ENCODE peak calls at places on chromosomes 11 and 22, in four cellular contexts. J is stimulated activated CD4-positive, alpha-beta T cell treated with anti-CD3 and anti-CD28 coated beads, Interleukin-1b, Interleukin-23, amount 100 ng/mL, for 24 hours; R is globus pallidus; U is DMS153. P is an unnamed sample.
A peak's percentile ranks its signal among the peaks of the same experiment; 100 is the strongest.

GRCh38 chr11:65433657-65434056 is 11.1 kb downstream of the NEAT1 start:
- DNase-seq in R (no peak), U (no peak), J (no peak), P (no peak)

GRCh38 chr11:8785457-8785856 is 102.9 kb downstream of the RPL27A start:
- DNase-seq in J (no peak), U (no peak), R (no peak), P (no peak)

GRCh38 chr11:72364754-72365153 is 69.6 kb downstream of the CLPB start:
- DNase-seq in J (no peak), U (no peak), R (no peak), P (no peak)

GRCh38 chr22:41380993-41381328 is 781 bp upstream of the TEF start:
- DNase-seq in U (peak; percentile 61), J (no peak), R (no peak), P (peak; percentile 81)

GRCh38 chr22:44924724-44925123 is 85.1 kb downstream of the PHF21B start:
- DNase-seq in R (no peak), U (no peak), J (no peak), P (no peak)

GRCh38 chr22:41831383-41831782 is 1.5 kb upstream of the SREBF2 start:
- DNase-seq in R (no peak), U (no peak), J (no peak), P (no peak)

GRCh38 chr11:133897331-133897650 is 52.0 kb upstream of the SPATA19 start:
- DNase-seq in U (no peak), R (no peak), J (no peak), P (no peak)

GRCh38 chr11:95148938-95149337 is 59.3 kb downstream of the ENDOD1 start:
- DNase-seq in U (no peak), R (no peak), J (no peak), P (no peak)

GRCh38 chr22:37457093-37457893 is 28.9 kb downstream of the MFNG start:
- DNase-seq in U (peak; percentile 46), J (peak; percentile 78), R (peak; percentile 21), P (peak; percentile 61)

GRCh38 chr22:24216541-24217209 is 28.2 kb downstream of the GGT5 start:
- DNase-seq in U (no peak), R (no peak), J (no peak), P (no peak)

GRCh38 chr11:134583397-134583990 is 171.5 kb upstream of the B3GAT1 start:
- DNase-seq in U (no peak), J (no peak), R (peak; percentile 38), P (no peak)

GRCh38 chr11:132202621-132203020 is 832.2 kb downstream of the NTM start:
- DNase-seq in R (no peak), U (no peak), J (no peak), P (no peak)

GRCh38 chr11:65559535-65559934 is 1.4 kb upstream of the LTBP3 start:
- DNase-seq in J (no peak), R (no peak), U (no peak), P (no peak)

GRCh38 chr22:31680764-31681624 is 19.0 kb upstream of the PISD start:
- DNase-seq in U (no peak), R (no peak), J (no peak), P (peak; percentile 23)

GRCh38 chr22:33879796-33880195 is 40.5 kb downstream of the LARGE1 start:
- DNase-seq in R (no peak), U (no peak), J (no peak), P (no peak)

GRCh38 chr22:39269095-39269827 is 24.5 kb upstream of the PDGFB start:
- DNase-seq in R (no peak), J (no peak), U (no peak), P (no peak)

GRCh38 chr22:20182378-20182777 is 31.5 kb upstream of the CCDC188 start:
- DNase-seq in U (no peak), R (no peak), J (no peak), P (no peak)

GRCh38 chr11:2443881-2444300 is 423 bp downstream of the TRPM5 start:
- DNase-seq in J (no peak), U (no peak), R (no peak), P (no peak)

GRCh38 chr11:129374081-129374992 is 1.3 kb upstream of the BARX2 start:
- DNase-seq in U (no peak), J (no peak), R (no peak), P (no peak)

GRCh38 chr11:121482231-121483129 is 29.7 kb upstream of the SORL1-AS1 start:
- DNase-seq in U (no peak), J (no peak), R (peak; percentile 39), P (no peak)

GRCh38 chr11:43547900-43548381 is 132.6 kb upstream of the HSD17B12 start:
- DNase-seq in U (no peak), R (no peak), J (no peak), P (no peak)

GRCh38 chr11:36454991-36455611 is 55.0 kb downstream of the TRAF6 start:
- DNase-seq in J (no peak), U (no peak), R (no peak), P (peak; percentile 28)

GRCh38 chr11:74388678-74389327 is 9.4 kb downstream of the PGM2L1 start:
- DNase-seq in R (peak; percentile 75), J (peak; percentile 57), U (peak; percentile 43), P (peak; percentile 34)

GRCh38 chr22:31346255-31346732 is at the start of gene PATZ1:
- DNase-seq in U (peak; percentile 65), J (peak; percentile 70), R (peak; percentile 87), P (peak; percentile 44)

GRCh38 chr11:62400760-62401159 is 18.1 kb upstream of the SCGB1A1 start:
- DNase-seq in J (no peak), R (peak; percentile 73), U (no peak), P (peak; percentile 68)

GRCh38 chr11:59551651-59552521 is 40.5 kb downstream of the OR4D9 start:
- DNase-seq in U (no peak), R (peak; percentile 53), J (no peak), P (peak; percentile 84)

GRCh38 chr11:131478341-131478740 is 107.9 kb downstream of the NTM start:
- DNase-seq in J (no peak), U (no peak), R (no peak), P (no peak)

GRCh38 chr11:120211522-120212258 is 858 bp downstream of the OAF start:
- DNase-seq in U (no peak), R (no peak), J (no peak), P (no peak)

GRCh38 chr11:17760102-17761029 is 25.8 kb downstream of the KCNC1 start:
- DNase-seq in J (no peak), U (peak; percentile 30), R (peak; percentile 13), P (peak; percentile 5)

GRCh38 chr11:126461996-126462395 is 106.5 kb downstream of the ST3GAL4 start:
- DNase-seq in R (no peak), U (no peak), J (no peak), P (no peak)

GRCh38 chr22:46542011-46542985 is 4.9 kb upstream of the CELSR1 start:
- DNase-seq in R (peak; percentile 57), J (peak; percentile 63), U (peak; percentile 10), P (peak; percentile 43)